ENCODE peak calls at places on chromosomes 11 and 22, in ten cellular contexts. U is stimulated activated CD4-positive, alpha-beta T cell treated with anti-CD3 and anti-CD28 coated beads, Interleukin-1b, Interleukin-23, amount 100 ng/mL, for 24 hours; N is NCI-H1105; K is trophoblast cell; A is ureter; L is stimulated activated CD8-positive, alpha-beta memory T cell treated with anti-CD3 and anti-CD28 coated beads, Interleukin-7, amount 100 ng/mL, for 48 hours; G is head of caudate nucleus; Q is ELF-1; F is endodermal cell; Y is fibroblast of gingiva. D is an unnamed sample.

GRCh38 chr22:21931056-21931455 is 21.6 kb downstream of the PPM1F start:
- DNase-seq in U (no peak), N (no peak), K (no peak), A (no peak), L (no peak), G (no peak), Q (no peak), F (no peak), Y (no peak), D (peak)

GRCh38 chr11:79667377-79667776 is 226.5 kb upstream of the TENM4 start:
- DNase-seq in U (no peak), N (no peak), K (no peak), A (no peak), L (no peak), G (no peak), Q (no peak), F (no peak), Y (no peak), D (no peak)

GRCh38 chr11:2202900-2203439 is 31.4 kb upstream of the TH start:
- DNase-seq in U (no peak), N (no peak), K (no peak), A (no peak), L (no peak), G (peak), Q (no peak), F (no peak), Y (no peak), D (no peak)

GRCh38 chr11:45264839-45265515 is 21.2 kb downstream of the SYT13 start:
- DNase-seq in U (no peak), N (no peak), K (peak), A (no peak), L (no peak), G (no peak), Q (no peak), F (no peak), Y (peak), D (no peak)

GRCh38 chr22:46057206-46057605 is 80.2 kb upstream of the WNT7B start:
- DNase-seq in U (no peak), N (peak), K (no peak), A (peak), L (no peak), G (no peak), Q (no peak), F (no peak), Y (no peak), D (peak)

GRCh38 chr11:130720232-130720787 is 196.0 kb downstream of the SNX19 start:
- DNase-seq in U (no peak), N (no peak), K (peak), A (no peak), L (no peak), G (no peak), Q (peak), F (peak), Y (no peak), D (peak)

GRCh38 chr11:133943950-133944698 is 12.6 kb downstream of the IGSF9B start:
- DNase-seq in U (no peak), N (no peak), K (no peak), A (no peak), L (no peak), G (no peak), Q (no peak), F (no peak), Y (no peak), D (no peak)

GRCh38 chr11:69774354-69775162 is 583 bp downstream of the FGF4 start:
- DNase-seq in U (no peak), N (no peak), K (no peak), A (no peak), L (no peak), G (no peak), Q (no peak), F (peak), Y (no peak), D (no peak)

GRCh38 chr22:26416670-26417270 is 12.3 kb upstream of the ASPHD2 start:
- DNase-seq in U (no peak), N (no peak), K (peak), A (no peak), L (no peak), G (no peak), Q (peak), F (peak), Y (peak), D (peak)

GRCh38 chr11:15677181-15677580 is 562.5 kb downstream of the INSC start:
- DNase-seq in U (no peak), N (no peak), K (no peak), A (no peak), L (no peak), G (no peak), Q (no peak), F (no peak), Y (no peak), D (no peak)

GRCh38 chr11:74729397-74729796 is 1.8 kb downstream of the CHRDL2 start:
- DNase-seq in U (no peak), N (no peak), K (no peak), A (no peak), L (no peak), G (no peak), Q (no peak), F (no peak), Y (no peak), D (no peak)

GRCh38 chr11:1128333-1129142 is 29.2 kb upstream of the MUC5AC start:
- DNase-seq in U (no peak), N (no peak), K (no peak), A (no peak), L (no peak), G (peak), Q (no peak), F (peak), Y (no peak), D (peak)

GRCh38 chr11:35330924-35331323 is 88.4 kb downstream of the SLC1A2 start:
- DNase-seq in U (no peak), N (no peak), K (no peak), A (no peak), L (no peak), G (no peak), Q (no peak), F (no peak), Y (no peak), D (no peak)

GRCh38 chr11:131998020-131998419 is 627.6 kb downstream of the NTM start:
- DNase-seq in U (no peak), N (no peak), K (no peak), A (peak), L (no peak), G (no peak), Q (peak), F (no peak), Y (no peak), D (peak)

GRCh38 chr11:3154001-3154599 is 11.0 kb downstream of the OSBPL5 start:
- DNase-seq in U (no peak), N (no peak), K (no peak), A (no peak), L (no peak), G (no peak), Q (no peak), F (no peak), Y (no peak), D (no peak)

GRCh38 chr11:6658647-6659046 is 3.0 kb upstream of the DCHS1 start:
- DNase-seq in U (no peak), N (no peak), K (no peak), A (no peak), L (no peak), G (no peak), Q (no peak), F (no peak), Y (no peak), D (no peak)

GRCh38 chr11:27011560-27012253 is 17.8 kb downstream of the FIBIN start:
- DNase-seq in U (no peak), N (no peak), K (no peak), A (no peak), L (no peak), G (no peak), Q (no peak), F (no peak), Y (no peak), D (no peak)

GRCh38 chr11:6693342-6694228 is 10.4 kb upstream of the MRPL17 start:
- DNase-seq in U (peak), N (no peak), K (no peak), A (no peak), L (peak), G (no peak), Q (no peak), F (no peak), Y (peak), D (no peak)

GRCh38 chr11:132864811-132865576 is 667.3 kb downstream of the OPCML start:
- DNase-seq in U (no peak), N (no peak), K (no peak), A (no peak), L (no peak), G (no peak), Q (peak), F (peak), Y (no peak), D (peak)